ENCODE peak calls at places on chromosome 21, in four cellular contexts. A, I, C and L are unnamed samples. For H3K4me1, the result is how much of the 10 kb centered on the place peaks cover.

GRCh38 chr21:29821230-29821629 is 118.6 kb downstream of the GRIK1 start:
- DNase-seq in A (no peak), I (no peak), C (no peak), L (no peak)

GRCh38 chr21:37915516-37915915 is 741 bp downstream of the KCNJ6 start:
- DNase-seq in A (no peak), I (no peak), C (no peak), L (no peak)

GRCh38 chr21:30436986-30437385 is 3.1 kb upstream of the KRTAP15-1 start:
- DNase-seq in A (no peak), I (no peak), C (no peak), L (no peak)

GRCh38 chr21:44437696-44438431 is 17.4 kb upstream of the LRRC3 start:
- DNase-seq in A (no peak), I (no peak), C (peak), L (no peak)

GRCh38 chr21:35940074-35940927 is 120.0 kb downstream of the SETD4 start:
- DNase-seq in A (peak), I (peak), C (peak), L (peak)

GRCh38 chr21:31502537-31503143 is 156.9 kb upstream of the SOD1 start:
- DNase-seq in A (no peak), I (no peak), C (no peak), L (no peak)

GRCh38 chr21:44294391-44295162 is 5.3 kb upstream of the PFKL start:
- DNase-seq in A (peak), I (peak), C (no peak), L (peak)

GRCh38 chr21:31108969-31109368 is 70.7 kb upstream of the KRTAP19-8 start:
- DNase-seq in A (no peak), I (no peak), C (no peak), L (no peak)

GRCh38 chr21:44552136-44552535 is 831 bp upstream of the KRTAP10-2 start:
- DNase-seq in A (peak), I (peak), C (no peak), L (no peak)

GRCh38 chr21:17690078-17690494 is 77.4 kb upstream of the BTG3 start:
- DNase-seq in A (no peak), I (no peak), C (no peak), L (no peak)

GRCh38 chr21:17693801-17694200 is 81.1 kb upstream of the BTG3 start:
- DNase-seq in A (no peak), I (no peak), C (no peak), L (no peak)

DNA sequence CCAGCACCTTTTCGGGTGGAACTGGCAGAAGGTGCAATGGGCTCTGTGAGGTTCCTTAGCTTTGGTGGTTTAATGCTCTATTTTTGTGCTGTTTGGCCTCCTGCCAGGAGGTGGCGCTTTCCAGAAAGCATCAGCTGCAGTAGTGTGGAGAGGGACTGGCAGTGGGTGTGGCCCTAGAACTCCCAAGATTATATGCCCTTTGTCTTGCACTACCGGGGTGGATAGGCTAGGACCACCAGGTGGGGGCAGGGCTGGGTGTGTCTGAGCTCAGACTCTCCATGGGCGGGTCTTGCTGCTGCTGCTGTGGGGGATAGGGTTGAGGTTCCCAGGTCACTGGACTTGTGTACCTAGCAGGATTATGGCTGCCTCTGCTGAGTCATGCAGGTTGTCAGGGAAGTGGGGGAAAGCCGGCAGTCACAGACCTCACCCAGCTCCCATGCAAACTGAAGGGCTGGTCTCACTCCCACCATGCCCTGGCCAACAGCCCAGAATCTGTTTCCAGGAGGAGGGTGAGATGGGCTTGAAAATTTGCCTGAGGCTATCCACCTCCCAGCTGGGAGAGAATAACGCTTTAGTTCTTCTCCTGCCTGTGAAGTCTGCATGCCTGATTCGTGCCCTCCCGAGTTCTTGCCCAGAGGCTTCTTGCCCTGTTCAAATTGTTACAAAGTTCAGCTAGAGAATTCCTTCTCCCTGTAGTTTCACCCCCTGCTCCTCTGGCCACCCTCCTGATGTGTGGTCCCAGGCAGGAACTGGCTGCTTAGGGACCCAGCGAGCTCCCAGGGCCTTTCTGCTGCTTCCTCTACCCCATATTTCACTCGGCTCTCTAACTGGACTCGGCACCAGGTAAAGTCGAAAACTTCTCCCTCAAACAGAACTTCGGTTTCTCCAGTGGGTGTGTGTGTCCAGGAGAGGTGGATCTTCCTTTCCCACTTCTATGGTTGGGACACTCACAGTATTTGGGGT is 76.5 kb upstream of the BTG3 start:
- DNase-seq in A (peak), I (no peak), C (peak), L (no peak)
- TF ChIP-seq CTCF in A (peak), I (no peak), C (no peak), L (no peak)

GRCh38 chr21:46057111-46057709 is 40.7 kb upstream of the COL6A2 start:
- DNase-seq in A (no peak), I (no peak), C (no peak), L (peak)
- H3K4me1 ChIP-seq in A (under half), I (half or more), C (under half), L (under half)

GRCh38 chr21:41846536-41846935 is 32.6 kb downstream of the PRDM15 start:
- DNase-seq in A (no peak), I (no peak), C (no peak), L (no peak)
- H3K27ac ChIP-seq in A (no peak), I (no peak), C (no peak), L (no peak)

GRCh38 chr21:28516996-28517592 is 475.6 kb downstream of the LTN1 start:
- DNase-seq in A (peak), I (peak), C (peak), L (peak)
- TF ChIP-seq CTCF in A (peak), I (peak), C (peak), L (peak)

DNA sequence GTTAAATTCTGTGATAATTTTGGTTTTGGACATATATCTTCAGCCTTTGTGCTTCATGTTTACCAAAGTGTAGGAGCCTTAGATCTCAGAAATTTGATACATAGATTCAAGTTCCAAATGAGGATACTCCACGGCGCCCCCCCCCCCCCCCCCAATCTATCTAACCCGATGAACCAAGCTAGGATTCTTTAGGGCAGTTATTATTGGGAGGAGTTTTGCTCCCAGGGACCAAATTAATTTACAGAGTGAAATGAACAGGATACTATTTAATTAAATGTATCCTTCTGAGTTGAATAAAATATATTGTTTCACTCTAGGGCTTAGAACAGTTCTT is 3.2 kb downstream of the USP25 start:
- DNase-seq in A (no peak), I (no peak), C (no peak), L (no peak)
- H3K4me1 ChIP-seq in A (half or more), I (under half), C (under half), L (under half)

DNA sequence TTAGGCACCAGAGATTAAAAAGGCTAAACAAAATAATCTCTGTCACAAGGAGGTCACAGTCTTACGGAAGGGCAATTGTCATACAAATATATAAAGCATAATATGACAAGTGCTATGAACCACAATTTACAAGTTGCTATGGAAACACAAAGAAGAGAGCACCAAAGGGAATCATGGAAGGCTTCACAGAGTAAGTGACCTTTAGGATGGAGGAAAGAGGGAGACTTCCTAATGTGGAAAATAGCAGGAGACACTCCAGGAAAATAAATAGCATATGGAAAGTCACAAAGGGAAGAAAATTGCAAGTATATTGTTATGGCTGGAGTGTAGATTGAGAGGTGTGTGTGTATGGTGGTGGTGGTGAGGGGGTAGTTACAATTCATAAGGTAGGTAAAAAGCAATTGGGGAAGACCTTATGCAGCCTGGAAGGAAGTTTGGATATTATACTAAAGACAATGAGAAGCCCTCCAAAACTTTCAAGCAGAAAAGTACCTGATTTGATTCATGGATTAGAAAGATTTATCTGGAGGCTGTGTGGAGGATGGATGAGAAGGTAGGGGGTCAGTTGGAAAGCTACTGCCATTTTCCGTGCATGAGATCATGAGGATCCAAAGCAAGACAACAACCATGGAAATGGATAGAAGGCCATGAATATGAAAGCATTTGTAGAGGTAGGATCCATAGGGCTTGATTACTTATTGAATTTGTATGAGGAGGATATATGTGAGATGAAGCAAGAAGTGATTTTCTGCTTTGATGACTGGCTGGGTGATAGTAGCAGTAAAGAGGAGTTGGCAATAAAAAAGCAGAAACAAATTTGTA is 61.7 kb downstream of the SAMSN1 start:
- DNase-seq in A (no peak), I (no peak), C (no peak), L (no peak)
- H3K27ac ChIP-seq in A (no peak), I (no peak), C (no peak), L (no peak)